ENCODE peak calls at places on chromosome 1, in five cellular contexts. One of them, this sample, is unnamed.

GRCh38 chr1:39632491-39633417 is 6.7 kb downstream of the HEYL start:
- DNase-seq in MCF 10A: no peak
- DNase-seq in amniotic epithelial cell: peak; percentile 74
- DNase-seq in dorsolateral prefrontal cortex: no peak
- DNase-seq in amniotic stem cell: no peak
- DNase-seq in this sample: no peak

GRCh38 chr1:40630488-40631223 is 34.8 kb downstream of the RIMS3 start:
- DNase-seq in MCF 10A: peak; percentile 32
- DNase-seq in amniotic epithelial cell: peak; percentile 31
- DNase-seq in dorsolateral prefrontal cortex: no peak
- DNase-seq in amniotic stem cell: no peak
- DNase-seq in this sample: no peak

GRCh38 chr1:236476019-236476418 is 47.8 kb upstream of the LGALS8 start:
- DNase-seq in MCF 10A: no peak
- DNase-seq in amniotic epithelial cell: no peak
- DNase-seq in dorsolateral prefrontal cortex: no peak
- DNase-seq in amniotic stem cell: no peak
- DNase-seq in this sample: no peak

GRCh38 chr1:197912739-197913494 is 4.3 kb upstream of the LHX9 start:
- DNase-seq in MCF 10A: no peak
- DNase-seq in amniotic epithelial cell: no peak
- DNase-seq in dorsolateral prefrontal cortex: no peak
- DNase-seq in amniotic stem cell: no peak
- DNase-seq in this sample: no peak

GRCh38 chr1:70919924-70920323 is 127.7 kb downstream of the PTGER3 start:
- DNase-seq in MCF 10A: no peak
- DNase-seq in amniotic epithelial cell: no peak
- DNase-seq in dorsolateral prefrontal cortex: no peak
- DNase-seq in amniotic stem cell: no peak
- DNase-seq in this sample: no peak

GRCh38 chr1:61287014-61287413 is 204.7 kb downstream of the NFIA start:
- DNase-seq in MCF 10A: no peak
- DNase-seq in amniotic epithelial cell: peak; percentile 39
- DNase-seq in dorsolateral prefrontal cortex: no peak
- DNase-seq in amniotic stem cell: no peak
- DNase-seq in this sample: no peak

GRCh38 chr1:65114312-65114711 is 33.7 kb upstream of the AK4 start:
- DNase-seq in MCF 10A: no peak
- DNase-seq in amniotic epithelial cell: no peak
- DNase-seq in dorsolateral prefrontal cortex: no peak
- DNase-seq in amniotic stem cell: no peak
- DNase-seq in this sample: no peak

GRCh38 chr1:208219098-208219658 is 25.0 kb downstream of the PLXNA2 start:
- DNase-seq in MCF 10A: peak; percentile 85
- DNase-seq in amniotic epithelial cell: no peak
- DNase-seq in dorsolateral prefrontal cortex: no peak
- DNase-seq in amniotic stem cell: no peak
- DNase-seq in this sample: no peak

GRCh38 chr1:32869844-32870614 is 683 bp downstream of the FNDC5 start:
- DNase-seq in MCF 10A: no peak
- DNase-seq in amniotic epithelial cell: no peak
- DNase-seq in dorsolateral prefrontal cortex: peak; percentile 41
- DNase-seq in amniotic stem cell: no peak
- DNase-seq in this sample: no peak